ENCODE peak calls at places on chromosomes 5 and 9, in four cellular contexts. M is NCI-H1092; Z is AML-193; L is CD4-positive, alpha-beta T cell. I is an unnamed sample.

GRCh38 chr9:136784997-136785361 is 6.2 kb upstream of the TMEM141 start:
- DNase-seq in L (no peak), M (no peak), Z (no peak), I (no peak)

GRCh38 chr9:78544260-78544659 is 247.3 kb downstream of the PSAT1 start:
- DNase-seq in M (no peak), L (no peak), Z (no peak), I (no peak)

GRCh38 chr5:95564450-95564849 is 9.5 kb downstream of the ARSK start:
- DNase-seq in M (no peak), L (no peak), Z (no peak), I (no peak)

GRCh38 chr5:63070001-63070400 is 491.4 kb downstream of the LRRC70 start:
- DNase-seq in M (no peak), Z (no peak), L (no peak), I (no peak)

GRCh38 chr9:34512131-34513078 is 10.4 kb downstream of the ENHO start:
- DNase-seq in Z (no peak), L (no peak), M (no peak), I (no peak)

GRCh38 chr9:88773627-88774244 is 217.5 kb upstream of the S1PR3 start:
- DNase-seq in L (no peak), M (no peak), Z (no peak), I (no peak)

GRCh38 chr9:4126184-4126865 is 173.5 kb downstream of the GLIS3 start:
- DNase-seq in M (no peak), L (no peak), Z (no peak), I (no peak)

GRCh38 chr9:13646500-13646899 is 367.0 kb upstream of the MPDZ start:
- DNase-seq in M (no peak), L (no peak), Z (no peak), I (no peak)

GRCh38 chr9:37994639-37995347 is 74.2 kb downstream of the SHB start:
- DNase-seq in M (peak; percentile 83), Z (peak; percentile 94), L (no peak), I (peak; percentile 24)

GRCh38 chr9:105449081-105449480 is 1.2 kb downstream of the FSD1L start:
- DNase-seq in M (no peak), L (no peak), Z (no peak), I (no peak)

GRCh38 chr9:14271078-14271673 is 42.8 kb downstream of the NFIB start:
- DNase-seq in M (peak; percentile 87), Z (no peak), L (no peak), I (peak; percentile 70)

GRCh38 chr5:124536333-124536732 is 210.1 kb downstream of the ZNF608 start:
- DNase-seq in L (no peak), M (no peak), Z (no peak), I (no peak)

GRCh38 chr5:147904110-147904509 is 2.2 kb downstream of the C5orf46 start:
- DNase-seq in M (no peak), Z (no peak), L (no peak), I (no peak)

GRCh38 chr5:132549586-132549985 is 6.3 kb upstream of the IL5 start:
- DNase-seq in M (no peak), Z (no peak), L (no peak), I (no peak)

GRCh38 chr5:136103118-136103517 is 29.5 kb upstream of the SMAD5 start:
- DNase-seq in L (no peak), Z (no peak), M (no peak), I (no peak)

GRCh38 chr5:101991486-101991885 is 304.6 kb downstream of the SLCO4C1 start:
- DNase-seq in M (no peak), Z (no peak), L (no peak), I (no peak)

GRCh38 chr9:87479801-87480201 is 17.9 kb upstream of the DAPK1 start:
- DNase-seq in M (no peak), Z (peak; percentile 83), L (no peak), I (no peak)

GRCh38 chr5:135454946-135455345 is 2.8 kb upstream of the TIFAB start:
- DNase-seq in Z (no peak), L (no peak), M (no peak), I (no peak)

GRCh38 chr5:140355551-140355950 is 4.4 kb upstream of the SLC4A9 start:
- DNase-seq in M (no peak), L (no peak), Z (peak; percentile 40), I (no peak)

GRCh38 chr9:72633966-72634365 is 112.6 kb downstream of the TMC1 start:
- DNase-seq in L (no peak), Z (no peak), M (no peak), I (no peak)

GRCh38 chr9:130500340-130500771 is 55.6 kb downstream of the ASS1 start:
- DNase-seq in L (no peak), Z (no peak), M (peak; percentile 82), I (no peak)

GRCh38 chr5:89458330-89458656 is 575.3 kb upstream of the MEF2C start:
- DNase-seq in L (no peak), M (no peak), Z (no peak), I (peak; percentile 79)

GRCh38 chr5:135834639-135835529 is at the start of gene SLC25A48:
- DNase-seq in L (no peak), Z (no peak), M (peak; percentile 26), I (peak; percentile 19)

GRCh38 chr9:101026824-101027223 is 1.7 kb upstream of the PLPPR1 start:
- DNase-seq in Z (no peak), L (no peak), M (peak; percentile 34), I (peak; percentile 83)

GRCh38 chr9:114174876-114175771 is 19.8 kb downstream of the COL27A1 start:
- DNase-seq in M (no peak), L (no peak), Z (no peak), I (no peak)

GRCh38 chr9:90307177-90307833 is 335.3 kb downstream of the DIRAS2 start:
- DNase-seq in M (peak; percentile 97), Z (no peak), L (no peak), I (peak; percentile 79)

GRCh38 chr5:63085551-63085950 is 506.9 kb downstream of the LRRC70 start:
- DNase-seq in L (no peak), M (no peak), Z (no peak), I (no peak)

GRCh38 chr5:54883374-54884194 is 101.8 kb downstream of the ESM1 start:
- DNase-seq in Z (no peak), M (no peak), L (no peak), I (no peak)

GRCh38 chr5:73266309-73266708 is 93.3 kb downstream of the TMEM174 start:
- DNase-seq in L (no peak), M (no peak), Z (no peak), I (no peak)

GRCh38 chr5:171745602-171746001 is 40.0 kb upstream of the SMIM23 start:
- DNase-seq in Z (no peak), M (no peak), L (no peak), I (no peak)

GRCh38 chr9:74025402-74025894 is 471.7 kb upstream of the RORB start:
- DNase-seq in Z (no peak), L (no peak), M (no peak), I (no peak)

GRCh38 chr9:34929506-34930102 is 28.5 kb upstream of the PHF24 start:
- DNase-seq in Z (peak; percentile 14), M (peak; percentile 16), L (no peak), I (no peak)

GRCh38 chr9:83649080-83649479 is 26.1 kb downstream of the IDNK start:
- DNase-seq in M (peak; percentile 26), Z (peak; percentile 49), L (peak; percentile 71), I (no peak)

GRCh38 chr9:128372188-128372641 is 1.0 kb downstream of the URM1 start:
- DNase-seq in Z (no peak), M (no peak), L (no peak), I (no peak)

GRCh38 chr9:89815903-89816573 is 211.2 kb downstream of the GADD45G start:
- DNase-seq in Z (no peak), L (no peak), M (no peak), I (no peak)

GRCh38 chr5:89560724-89561123 is 677.7 kb upstream of the MEF2C start:
- DNase-seq in M (no peak), L (no peak), Z (no peak), I (no peak)

GRCh38 chr5:91357012-91357634 is 26.0 kb downstream of the ARRDC3 start:
- DNase-seq in L (no peak), M (no peak), Z (no peak), I (no peak)

GRCh38 chr5:170623576-170624181 is 119.9 kb downstream of the KCNIP1 start:
- DNase-seq in M (peak; percentile 19), L (no peak), Z (peak; percentile 17), I (no peak)

GRCh38 chr9:18726546-18726945 is 252.6 kb downstream of the ADAMTSL1 start:
- DNase-seq in Z (no peak), L (no peak), M (no peak), I (no peak)

I was measured in NCI-H2227 treated with DMSO at 0.1 percent for 48 hours.